ENCODE peak calls at places on chromosomes 16 and 17, in seven cellular contexts. L is activated effector memory CD4-positive, alpha-beta T cell treated with Interleukin-2 at 50 U/mL for 16 hours; E is occipital lobe; B is GM20000; T is endothelial cell; N is esophagus squamous epithelium; S is putamen. D is an unnamed sample.
A peak's percentile ranks its signal among the peaks of the same experiment; 100 is the strongest.

GRCh38 chr17:55133583-55133982 is 131.2 kb upstream of the HLF start:
- DNase-seq in L (no peak), E (no peak), B (no peak), T (no peak), N (no peak), S (no peak), D (no peak)

GRCh38 chr16:19185510-19185851 is 17.4 kb downstream of the SYT17 start:
- DNase-seq in L (no peak), E (no peak), B (no peak), T (no peak), N (no peak), S (no peak), D (no peak)

GRCh38 chr17:4436846-4437245 is 3.1 kb downstream of the SPNS3 start:
- DNase-seq in L (no peak), E (no peak), B (no peak), T (no peak), N (no peak), S (peak; percentile 19), D (no peak)

GRCh38 chr17:78144146-78144719 is 2.0 kb upstream of the C17orf99 start:
- DNase-seq in L (no peak), E (peak; percentile 56), B (no peak), T (no peak), N (no peak), S (peak; percentile 77), D (peak; percentile 55)

GRCh38 chr17:72193395-72194106 is 72.7 kb downstream of the SOX9 start:
- DNase-seq in L (no peak), E (no peak), B (no peak), T (no peak), N (no peak), S (no peak), D (no peak)

GRCh38 chr17:78117027-78117981 is 11.3 kb downstream of the TMC6 start:
- DNase-seq in L (no peak), E (no peak), B (peak; percentile 22), T (no peak), N (no peak), S (no peak), D (no peak)

GRCh38 chr17:52410781-52411180 is 252.3 kb upstream of the CA10 start:
- DNase-seq in L (no peak), E (no peak), B (no peak), T (no peak), N (no peak), S (no peak), D (no peak)

GRCh38 chr16:84482001-84482891 is 22.2 kb downstream of the MEAK7 start:
- DNase-seq in L (no peak), E (no peak), B (no peak), T (no peak), N (no peak), S (no peak), D (no peak)

GRCh38 chr17:7292729-7293128 is 1.7 kb downstream of the YBX2 start:
- DNase-seq in L (no peak), E (no peak), B (peak; percentile 21), T (no peak), N (no peak), S (no peak), D (no peak)

GRCh38 chr16:23155445-23156049 is 6.3 kb upstream of the USP31 start:
- DNase-seq in L (no peak), E (no peak), B (no peak), T (peak; percentile 25), N (no peak), S (no peak), D (no peak)

GRCh38 chr17:8965394-8966168 is at the start of gene PIK3R5:
- DNase-seq in L (peak; percentile 76), E (no peak), B (peak; percentile 95), T (peak; percentile 67), N (no peak), S (no peak), D (no peak)

GRCh38 chr16:11538880-11539279 is 47.8 kb downstream of the LITAF start:
- DNase-seq in L (no peak), E (no peak), B (no peak), T (no peak), N (no peak), S (no peak), D (no peak)

GRCh38 chr17:78996781-78997201 is 12.8 kb downstream of the CANT1 start:
- DNase-seq in L (no peak), E (no peak), B (no peak), T (no peak), N (no peak), S (no peak), D (no peak)

GRCh38 chr17:2710804-2711607 is 558 bp downstream of the CLUH start:
- DNase-seq in L (no peak), E (no peak), B (no peak), T (no peak), N (no peak), S (no peak), D (peak; percentile 66)

GRCh38 chr16:4328580-4329353 is 12.9 kb downstream of the GLIS2 start:
- DNase-seq in L (no peak), E (no peak), B (no peak), T (no peak), N (no peak), S (no peak), D (no peak)

GRCh38 chr17:27633312-27634025 is 2.5 kb downstream of the LGALS9 start:
- DNase-seq in L (no peak), E (no peak), B (no peak), T (no peak), N (no peak), S (no peak), D (no peak)

GRCh38 chr16:84660973-84661372 is 12.7 kb downstream of the KLHL36 start:
- DNase-seq in L (no peak), E (no peak), B (no peak), T (no peak), N (no peak), S (no peak), D (no peak)

GRCh38 chr16:86067516-86067915 is 168.6 kb downstream of the IRF8 start:
- DNase-seq in L (no peak), E (no peak), B (no peak), T (no peak), N (no peak), S (no peak), D (no peak)

GRCh38 chr16:89557230-89557935 is 3.1 kb upstream of the RPL13 start:
- DNase-seq in L (peak; percentile 66), E (peak; percentile 82), B (peak; percentile 87), T (peak; percentile 93), N (no peak), S (peak; percentile 94), D (peak; percentile 79)

D was measured in GM03348.